ENCODE peak calls at places on chromosomes 4 and X, in six cellular contexts. E is IMR-90, K is tibial nerve, H is Peyer's patch, V is esophagus squamous epithelium, B is uterus. F is an unnamed sample.

GRCh38 chr4:115851918-115852766 is 738.7 kb upstream of the NDST4 start:
- DNase-seq in E (no peak), K (no peak), H (no peak), V (no peak), B (no peak), F (peak)

GRCh38 chrX:28498658-28499057 is 88.6 kb upstream of the IL1RAPL1 start:
- DNase-seq in E (peak), K (no peak), H (no peak), V (no peak), B (no peak), F (no peak)

GRCh38 chrX:10526442-10526841 is 93.9 kb downstream of the MID1 start:
- DNase-seq in E (peak), K (no peak), H (no peak), V (no peak), B (no peak), F (no peak)

GRCh38 chr4:122652379-122652778 is 31.5 kb upstream of the IL21 start:
- DNase-seq in E (peak), K (no peak), H (peak), V (no peak), B (peak), F (no peak)

GRCh38 chr4:74189331-74190043 is 31.6 kb downstream of the MTHFD2L start:
- DNase-seq in E (peak), K (no peak), H (no peak), V (no peak), B (no peak), F (no peak)

GRCh38 chr4:113407409-113407808 is 354.1 kb downstream of the CAMK2D start:
- DNase-seq in E (no peak), K (no peak), H (no peak), V (no peak), B (no peak), F (no peak)

GRCh38 chr4:121200795-121201472 is 36.8 kb upstream of the TNIP3 start:
- DNase-seq in E (no peak), K (no peak), H (no peak), V (no peak), B (no peak), F (no peak)

GRCh38 chrX:11546917-11547316 is 118.8 kb downstream of the ARHGAP6 start:
- DNase-seq in E (no peak), K (no peak), H (no peak), V (no peak), B (no peak), F (no peak)

GRCh38 chr4:77095101-77095826 is 19.5 kb upstream of the CCNI start:
- DNase-seq in E (peak), K (peak), H (peak), V (no peak), B (peak), F (peak)

GRCh38 chr4:3676196-3676595 is 90.0 kb upstream of the ADRA2C start:
- DNase-seq in E (no peak), K (no peak), H (no peak), V (no peak), B (peak), F (no peak)

GRCh38 chr4:186719925-186720694 is 3.5 kb downstream of the FAT1 start:
- DNase-seq in E (no peak), K (no peak), H (no peak), V (no peak), B (no peak), F (no peak)

GRCh38 chr4:150547154-150547838 is 34.7 kb upstream of the MAB21L2 start:
- DNase-seq in E (no peak), K (no peak), H (no peak), V (no peak), B (no peak), F (no peak)

GRCh38 chrX:134761788-134762187 is 103.5 kb upstream of the PLAC1 start:
- DNase-seq in E (no peak), K (no peak), H (no peak), V (no peak), B (no peak), F (no peak)

GRCh38 chrX:131617182-131617581 is 73.3 kb downstream of the OR13H1 start:
- DNase-seq in E (peak), K (no peak), H (no peak), V (no peak), B (no peak), F (no peak)

GRCh38 chr4:16031554-16032381 is 52.1 kb downstream of the PROM1 start:
- DNase-seq in E (no peak), K (no peak), H (no peak), V (no peak), B (no peak), F (no peak)

GRCh38 chr4:33715996-33716395 is 2528.3 kb downstream of the ARAP2 start:
- DNase-seq in E (no peak), K (no peak), H (no peak), V (no peak), B (no peak), F (no peak)

GRCh38 chr4:94457692-94458106 is 6.0 kb downstream of the PDLIM5 start:
- DNase-seq in E (no peak), K (no peak), H (no peak), V (no peak), B (no peak), F (no peak)

GRCh38 chr4:7027913-7028312 is 15.3 kb upstream of the TADA2B start:
- DNase-seq in E (no peak), K (no peak), H (no peak), V (no peak), B (no peak), F (peak)

GRCh38 chr4:23161787-23162186 is 469.1 kb downstream of the GBA3 start:
- DNase-seq in E (no peak), K (no peak), H (no peak), V (no peak), B (no peak), F (no peak)

GRCh38 chr4:74640111-74640903 is 154.0 kb downstream of the BTC start:
- DNase-seq in E (peak), K (no peak), H (no peak), V (no peak), B (no peak), F (no peak)

GRCh38 chr4:13359809-13360208 is 124.3 kb downstream of the RAB28 start:
- DNase-seq in E (no peak), K (no peak), H (no peak), V (no peak), B (no peak), F (no peak)

GRCh38 chr4:141713771-141714445 is 77.5 kb downstream of the IL15 start:
- DNase-seq in E (peak), K (no peak), H (no peak), V (no peak), B (no peak), F (no peak)
- H3K4me3 ChIP-seq in E (no peak), K (no peak), H (no peak), V (no peak), B (no peak), F (no peak)

GRCh38 chr4:41146716-41147506 is 67.4 kb downstream of the APBB2 start:
- DNase-seq in E (peak), K (peak), H (no peak), V (no peak), B (peak), F (no peak)
- H3K27ac ChIP-seq in E (peak), K (peak), H (no peak), V (no peak), B (peak), F (peak)

DNA sequence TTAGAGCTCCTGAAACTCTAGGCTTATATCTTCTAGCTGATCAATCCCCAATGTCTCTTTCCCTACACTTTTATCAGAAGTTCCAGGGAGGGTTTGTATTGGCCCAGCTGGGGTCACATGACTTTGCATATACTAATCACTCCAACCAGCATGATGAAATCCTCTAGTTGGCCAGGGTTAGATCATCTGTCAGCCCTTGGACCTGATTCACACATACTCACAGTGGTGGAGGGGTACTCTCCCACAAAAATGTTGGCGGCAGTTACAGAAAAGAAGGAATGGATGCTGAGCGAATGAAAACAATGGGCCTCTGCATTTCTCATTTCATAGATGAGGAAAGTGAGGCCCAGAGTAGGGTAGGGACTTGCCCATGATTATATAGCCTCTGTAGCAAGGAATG is 151.1 kb downstream of the PJA1 start:
- DNase-seq in E (peak), K (no peak), H (no peak), V (no peak), B (no peak), F (no peak)
- TF ChIP-seq POLR2A in E (no peak), K (no peak), H (no peak), V (no peak), B (no peak), F (no peak)

GRCh38 chr4:41874873-41875272 is 60.4 kb upstream of the TMEM33 start:
- DNase-seq in E (no peak), K (no peak), H (no peak), V (no peak), B (no peak), F (no peak)
- H3K4me3 ChIP-seq in E (no peak), K (no peak), H (no peak), V (no peak), B (no peak), F (no peak)